ENCODE peak calls at places on chromosomes 6 and 20, in nine cellular contexts. F is ovary; E is endodermal cell; A is CD4-positive, alpha-beta memory T cell; M is NT2/D1; B is breast epithelium; N is mucosa of descending colon; Z is psoas muscle; P is adrenal gland. I is an unnamed sample.

GRCh38 chr6:44127186-44128019 is at the start of the genes MRPL14 and TMEM63B:
- DNase-seq in F (peak), E (peak), A (peak), M (peak), B (peak), N (peak), Z (peak), P (peak), I (peak)

GRCh38 chr20:830011-830521 is 3.4 kb upstream of the FAM110A start:
- DNase-seq in F (no peak), E (no peak), A (no peak), M (no peak), B (peak), N (no peak), Z (no peak), P (peak), I (no peak)

GRCh38 chr6:98041072-98041471 is 758.1 kb upstream of the MMS22L start:
- DNase-seq in F (no peak), E (no peak), A (no peak), M (peak), B (no peak), N (no peak), Z (no peak), P (no peak), I (no peak)

GRCh38 chr6:150196942-150197745 is 54.3 kb downstream of the PPP1R14C start:
- DNase-seq in F (no peak), E (no peak), A (no peak), M (no peak), B (no peak), N (peak), Z (no peak), P (no peak), I (no peak)

GRCh38 chr20:37990571-37991151 is 42.6 kb downstream of the TTI1 start:
- DNase-seq in F (no peak), E (no peak), A (peak), M (no peak), B (no peak), N (peak), Z (peak), P (peak), I (no peak)

GRCh38 chr6:41736207-41736710 is 851 bp upstream of the TFEB start:
- DNase-seq in F (no peak), E (no peak), A (no peak), M (no peak), B (no peak), N (peak), Z (no peak), P (no peak), I (no peak)

GRCh38 chr20:64045346-64046011 is 4.0 kb downstream of the SOX18 start:
- DNase-seq in F (no peak), E (peak), A (no peak), M (no peak), B (no peak), N (no peak), Z (no peak), P (no peak), I (no peak)

GRCh38 chr6:154615483-154616025 is 105.1 kb upstream of the CNKSR3 start:
- DNase-seq in F (peak), E (peak), A (no peak), M (no peak), B (peak), N (peak), Z (peak), P (peak), I (no peak)

GRCh38 chr6:43736211-43736786 is 33.7 kb upstream of the VEGFA start:
- DNase-seq in F (no peak), E (peak), A (no peak), M (no peak), B (no peak), N (no peak), Z (no peak), P (no peak), I (no peak)

GRCh38 chr6:158906926-158907325 is 87.8 kb upstream of the EZR start:
- DNase-seq in F (no peak), E (no peak), A (no peak), M (no peak), B (no peak), N (no peak), Z (no peak), P (no peak), I (no peak)

GRCh38 chr6:111201764-111202163 is 114.5 kb downstream of the SLC16A10 start:
- DNase-seq in F (no peak), E (no peak), A (no peak), M (no peak), B (no peak), N (no peak), Z (no peak), P (no peak), I (no peak)

GRCh38 chr6:111198841-111199240 is 111.5 kb downstream of the SLC16A10 start:
- DNase-seq in F (no peak), E (no peak), A (no peak), M (no peak), B (no peak), N (no peak), Z (no peak), P (no peak), I (no peak)

GRCh38 chr6:111200823-111201134 is 113.5 kb downstream of the SLC16A10 start:
- DNase-seq in F (no peak), E (no peak), A (no peak), M (no peak), B (no peak), N (no peak), Z (no peak), P (no peak), I (no peak)

GRCh38 chr6:111201155-111201554 is 113.9 kb downstream of the SLC16A10 start:
- DNase-seq in F (no peak), E (no peak), A (no peak), M (no peak), B (no peak), N (no peak), Z (no peak), P (no peak), I (no peak)

DNA sequence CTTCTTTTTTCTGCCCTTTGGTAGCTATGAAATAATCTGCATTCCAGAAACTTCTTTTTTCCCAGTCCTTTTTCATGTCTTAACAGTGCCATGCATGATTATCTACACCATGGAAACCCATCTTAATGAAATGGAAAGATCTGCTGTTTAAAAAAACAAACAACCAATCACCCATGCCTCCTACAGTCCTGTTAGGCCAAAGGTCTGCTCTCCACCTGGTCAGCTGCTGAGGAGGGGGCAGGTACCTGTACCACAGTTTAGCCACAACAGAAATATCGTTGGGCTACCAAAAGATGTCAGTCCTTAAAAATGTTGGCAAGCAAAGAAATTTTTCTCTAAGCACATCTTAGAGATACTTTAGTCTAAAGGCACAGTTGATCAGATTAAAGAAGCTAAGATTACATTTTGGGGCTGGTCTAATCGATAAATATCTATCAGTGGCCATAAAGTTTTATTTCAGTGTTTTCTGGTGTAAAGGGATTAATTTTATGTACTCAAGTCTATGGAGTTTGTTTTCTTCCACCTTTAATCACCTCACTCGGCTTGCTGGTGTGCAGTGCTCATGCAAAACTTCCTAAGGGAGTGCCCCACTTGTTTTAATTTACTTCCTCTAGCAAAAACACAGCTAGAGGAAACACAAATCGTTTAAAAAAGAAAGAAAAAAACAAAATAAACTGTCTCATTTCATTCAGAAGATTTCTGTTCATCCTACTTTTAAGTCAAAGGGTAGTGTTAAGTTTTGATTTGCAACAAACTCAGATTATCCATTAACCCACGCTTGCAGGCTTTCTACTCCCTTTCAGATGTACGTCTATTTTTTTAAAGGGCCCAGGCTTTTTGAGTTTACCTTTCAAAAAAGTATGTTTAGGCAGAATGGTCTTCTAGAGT is 112.9 kb downstream of the SLC16A10 start:
- DNase-seq in F (no peak), E (no peak), A (no peak), M (no peak), B (no peak), N (no peak), Z (no peak), P (no peak), I (no peak)
- H3K4me3 ChIP-seq in F (no peak), E (no peak), A (no peak), M (no peak), B (no peak), N (no peak), Z (no peak), P (no peak), I (no peak)

DNA sequence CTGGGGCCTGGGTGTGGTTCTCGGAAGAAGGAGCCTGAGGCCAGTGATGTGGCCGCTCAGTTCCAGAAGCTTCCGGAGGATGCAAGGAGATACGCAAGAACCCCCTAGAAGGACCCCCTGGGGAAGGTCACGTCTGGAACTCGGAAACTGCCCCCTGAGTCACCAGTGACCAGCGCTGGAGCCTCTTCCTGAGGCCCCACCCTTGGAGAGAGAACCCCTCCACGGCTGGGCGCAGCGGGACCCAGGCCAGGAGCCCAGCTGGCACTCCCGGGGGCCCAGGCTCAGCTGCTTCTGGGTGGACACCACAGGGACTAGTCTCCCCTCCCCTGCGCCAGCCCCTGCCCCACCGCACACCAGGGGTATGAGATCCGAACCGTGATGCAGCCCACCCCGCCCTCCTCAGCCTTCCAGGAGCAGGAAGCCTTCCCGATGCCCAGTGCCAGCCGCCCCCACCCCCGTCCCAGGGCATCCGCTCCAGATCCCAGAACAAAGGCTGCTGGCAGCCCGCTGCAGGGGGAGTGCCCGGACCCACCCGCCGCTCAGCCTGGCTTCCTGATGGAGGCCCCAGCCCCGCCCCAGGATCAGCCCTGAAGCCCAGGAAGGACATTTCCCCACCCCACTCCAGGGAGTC is 7.5 kb downstream of the LAMA5 start:
- DNase-seq in F (peak), E (peak), A (no peak), M (no peak), B (no peak), N (peak), Z (peak), P (no peak), I (no peak)
- H3K4me3 ChIP-seq in F (no peak), E (no peak), A (no peak), M (no peak), B (no peak), N (no peak), Z (no peak), P (no peak), I (no peak)

GRCh38 chr20:32010096-32010495 is at the start of gene CCM2L:
- DNase-seq in F (no peak), E (no peak), A (no peak), M (no peak), B (no peak), N (no peak), Z (no peak), P (no peak), I (no peak)
- H3K4me3 ChIP-seq in F (no peak), E (no peak), A (no peak), M (no peak), B (peak), N (no peak), Z (peak), P (no peak), I (no peak)

GRCh38 chr6:169839029-169839481 is 87.6 kb downstream of the ERMARD start:
- DNase-seq in F (no peak), E (peak), A (no peak), M (no peak), B (no peak), N (no peak), Z (no peak), P (no peak), I (no peak)
- H3K4me3 ChIP-seq in F (no peak), E (no peak), A (no peak), M (no peak), B (no peak), N (no peak), Z (no peak), P (no peak), I (no peak)

DNA sequence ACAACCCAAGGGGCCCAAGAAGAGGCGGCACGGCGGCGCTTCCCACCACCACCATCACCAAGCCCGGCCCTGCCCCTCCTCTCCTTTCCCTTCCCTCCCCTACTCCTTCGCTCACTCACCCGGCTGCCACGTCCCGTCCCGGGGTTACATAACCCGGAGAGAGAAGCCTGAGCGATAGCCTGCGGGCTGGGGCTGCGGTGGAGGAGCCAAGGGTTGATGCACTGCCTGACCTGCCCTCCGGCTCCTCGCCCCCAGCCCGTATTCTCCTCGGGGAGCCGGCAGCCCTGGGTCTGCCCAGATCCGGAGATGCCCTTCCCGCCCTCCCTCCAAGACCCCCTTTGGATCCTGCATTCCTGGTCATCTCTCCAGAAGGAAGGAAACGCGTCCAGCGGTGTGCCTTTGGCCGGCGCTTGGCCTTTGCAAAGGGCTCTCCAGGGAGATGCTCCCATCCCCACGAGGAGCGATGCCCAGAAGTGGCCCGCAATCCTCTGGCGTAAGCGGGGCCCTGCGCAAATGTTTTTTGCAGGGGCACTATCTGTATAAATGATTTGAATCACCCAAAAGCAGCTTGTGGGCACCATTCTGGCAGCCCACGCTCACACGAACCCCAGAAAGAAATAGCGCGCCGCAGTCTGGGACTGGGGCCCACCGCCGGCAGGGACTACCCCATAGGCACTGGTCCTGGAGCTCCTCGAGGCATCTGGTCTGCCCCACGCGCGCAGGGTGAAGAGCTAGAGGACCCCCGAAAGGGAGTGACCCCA is 4.7 kb upstream of the CPXM1 start:
- DNase-seq in F (no peak), E (peak), A (no peak), M (no peak), B (no peak), N (no peak), Z (no peak), P (no peak), I (no peak)
- H3K4me3 ChIP-seq in F (no peak), E (no peak), A (no peak), M (no peak), B (no peak), N (no peak), Z (no peak), P (no peak), I (no peak)

DNA sequence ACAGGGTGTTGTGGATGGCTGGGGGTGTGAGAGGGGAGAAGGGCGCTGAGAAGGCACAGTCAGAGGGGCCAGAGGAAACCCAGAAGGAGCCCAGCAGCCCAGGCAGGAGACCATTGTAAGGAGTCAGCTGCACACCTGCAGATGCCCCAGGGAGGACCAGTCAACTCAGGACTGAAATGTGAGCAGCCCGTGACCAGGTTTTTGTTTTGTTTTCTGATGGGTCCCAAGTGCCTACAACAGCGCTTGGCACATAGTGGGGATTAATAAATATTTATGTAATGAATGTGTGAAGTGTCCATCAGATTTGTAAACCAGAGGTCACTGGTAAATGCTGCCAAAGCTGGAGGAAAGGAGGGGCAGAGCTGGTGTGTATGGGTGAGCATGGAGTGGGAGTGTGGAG is 30.2 kb downstream of the TRAM2 start:
- DNase-seq in F (no peak), E (no peak), A (no peak), M (no peak), B (no peak), N (no peak), Z (no peak), P (no peak), I (no peak)
- H3K4me3 ChIP-seq in F (no peak), E (no peak), A (no peak), M (no peak), B (no peak), N (no peak), Z (no peak), P (no peak), I (no peak)

DNA sequence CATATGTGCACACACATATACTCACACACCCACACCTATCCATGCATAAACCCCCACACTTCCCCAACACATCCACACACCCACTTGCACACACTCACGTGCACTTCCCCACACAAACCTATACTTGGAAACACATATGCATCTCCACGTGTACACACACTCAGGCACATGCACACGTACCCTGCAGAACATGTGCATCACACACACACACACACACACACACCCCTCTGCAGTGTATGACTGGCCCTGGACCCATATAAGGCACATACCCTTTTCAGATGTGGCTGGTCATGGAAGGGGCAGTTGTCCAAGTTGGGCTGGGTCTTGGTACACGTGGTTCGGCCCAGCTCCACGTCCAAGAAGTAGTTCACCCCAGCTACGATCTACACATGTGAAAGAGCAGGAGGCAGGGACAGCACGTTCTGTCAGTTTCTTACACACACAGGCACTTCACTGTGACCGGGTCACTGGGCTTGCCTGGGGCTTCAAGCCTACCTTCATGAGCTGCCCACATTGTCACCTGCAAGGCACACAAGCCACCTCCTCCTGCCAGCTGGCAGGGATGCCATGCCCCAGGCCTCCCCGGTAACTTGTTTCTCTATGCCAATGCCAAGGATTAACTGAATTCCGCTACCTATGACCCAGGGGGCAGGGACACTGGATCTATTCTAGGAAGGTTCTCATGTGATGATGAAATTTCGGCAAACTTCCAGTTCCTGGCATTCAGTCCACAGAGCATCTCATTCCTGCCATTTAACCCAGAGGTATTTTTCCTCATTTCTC is 2.6 kb downstream of the CST3 start:
- DNase-seq in F (no peak), E (no peak), A (no peak), M (no peak), B (peak), N (no peak), Z (peak), P (peak), I (no peak)
- H3K4me3 ChIP-seq in F (no peak), E (no peak), A (no peak), M (no peak), B (peak), N (no peak), Z (peak), P (no peak), I (no peak)

GRCh38 chr20:33539129-33539528 is 49.2 kb downstream of the CBFA2T2 start:
- DNase-seq in F (no peak), E (no peak), A (no peak), M (no peak), B (no peak), N (no peak), Z (no peak), P (no peak), I (no peak)
- H3K4me3 ChIP-seq in F (no peak), E (no peak), A (no peak), M (no peak), B (no peak), N (no peak), Z (no peak), P (no peak), I (no peak)